ENCODE peak calls at places on chromosome 21, in nine cellular contexts. One of them, this sample, is unnamed.

GRCh38 chr21:35993875-35994490 is 66.3 kb downstream of the SETD4 start:
- DNase-seq in HCT116: no peak
- DNase-seq in astrocyte of the cerebellum: no peak
- DNase-seq in nephron progenitor cell: no peak
- DNase-seq in WTC11: no peak
- DNase-seq in fibroblast of the aortic adventitia: no peak
- DNase-seq in cardiac fibroblast: no peak
- DNase-seq in fibroblast of pulmonary artery: no peak
- DNase-seq in AG09319: no peak
- DNase-seq in this sample: no peak

GRCh38 chr21:32624726-32625125 is 12.5 kb upstream of the CFAP298 start:
- DNase-seq in WTC11: no peak
- DNase-seq in HCT116: peak; percentile 18
- DNase-seq in fibroblast of the aortic adventitia: peak; percentile 13
- DNase-seq in fibroblast of pulmonary artery: peak; percentile 8
- DNase-seq in cardiac fibroblast: peak; percentile 35
- DNase-seq in AG09319: no peak
- DNase-seq in astrocyte of the cerebellum: peak; percentile 28
- DNase-seq in nephron progenitor cell: no peak
- DNase-seq in this sample: no peak

GRCh38 chr21:16423921-16424320 is 694.1 kb downstream of the USP25 start:
- DNase-seq in AG09319: no peak
- DNase-seq in HCT116: no peak
- DNase-seq in fibroblast of pulmonary artery: no peak
- DNase-seq in nephron progenitor cell: no peak
- DNase-seq in fibroblast of the aortic adventitia: peak; percentile 51
- DNase-seq in cardiac fibroblast: peak; percentile 34
- DNase-seq in astrocyte of the cerebellum: no peak
- DNase-seq in WTC11: no peak
- DNase-seq in this sample: no peak

GRCh38 chr21:39319251-39319756 is 5.9 kb upstream of the BRWD1 start:
- DNase-seq in fibroblast of pulmonary artery: peak; percentile 38
- DNase-seq in fibroblast of the aortic adventitia: peak; percentile 57
- DNase-seq in cardiac fibroblast: no peak
- DNase-seq in nephron progenitor cell: no peak
- DNase-seq in AG09319: no peak
- DNase-seq in HCT116: no peak
- DNase-seq in astrocyte of the cerebellum: no peak
- DNase-seq in WTC11: no peak
- DNase-seq in this sample: no peak

GRCh38 chr21:33815153-33815707 is 100.4 kb downstream of the ATP5PO start:
- DNase-seq in fibroblast of pulmonary artery: no peak
- DNase-seq in nephron progenitor cell: no peak
- DNase-seq in cardiac fibroblast: no peak
- DNase-seq in astrocyte of the cerebellum: no peak
- DNase-seq in fibroblast of the aortic adventitia: no peak
- DNase-seq in AG09319: no peak
- DNase-seq in HCT116: no peak
- DNase-seq in WTC11: no peak
- DNase-seq in this sample: no peak

GRCh38 chr21:35178812-35179211 is 129.7 kb upstream of the RUNX1 start:
- DNase-seq in WTC11: no peak
- DNase-seq in HCT116: no peak
- DNase-seq in fibroblast of pulmonary artery: no peak
- DNase-seq in nephron progenitor cell: no peak
- DNase-seq in AG09319: no peak
- DNase-seq in cardiac fibroblast: peak; percentile 69
- DNase-seq in astrocyte of the cerebellum: no peak
- DNase-seq in fibroblast of the aortic adventitia: peak; percentile 63
- DNase-seq in this sample: no peak

GRCh38 chr21:17981060-17981459 is 161.9 kb upstream of the C21orf91 start:
- DNase-seq in AG09319: no peak
- DNase-seq in cardiac fibroblast: peak; percentile 42
- DNase-seq in nephron progenitor cell: no peak
- DNase-seq in WTC11: no peak
- DNase-seq in HCT116: no peak
- DNase-seq in fibroblast of the aortic adventitia: no peak
- DNase-seq in fibroblast of pulmonary artery: peak; percentile 8
- DNase-seq in astrocyte of the cerebellum: no peak
- DNase-seq in this sample: no peak

GRCh38 chr21:38297193-38297592 is 40.4 kb downstream of the KCNJ15 start:
- DNase-seq in fibroblast of the aortic adventitia: no peak
- DNase-seq in cardiac fibroblast: peak; percentile 41
- DNase-seq in HCT116: no peak
- DNase-seq in AG09319: peak; percentile 70
- DNase-seq in WTC11: no peak
- DNase-seq in nephron progenitor cell: no peak
- DNase-seq in fibroblast of pulmonary artery: peak; percentile 46
- DNase-seq in astrocyte of the cerebellum: no peak
- DNase-seq in this sample: no peak

GRCh38 chr21:31279986-31280385 is 64.1 kb downstream of the TIAM1 start:
- DNase-seq in nephron progenitor cell: no peak
- DNase-seq in HCT116: no peak
- DNase-seq in WTC11: no peak
- DNase-seq in fibroblast of pulmonary artery: no peak
- DNase-seq in cardiac fibroblast: peak; percentile 20
- DNase-seq in astrocyte of the cerebellum: no peak
- DNase-seq in fibroblast of the aortic adventitia: peak; percentile 10
- DNase-seq in AG09319: no peak
- DNase-seq in this sample: no peak

GRCh38 chr21:40053007-40053406 is 185.8 kb downstream of the PCP4 start:
- DNase-seq in fibroblast of the aortic adventitia: no peak
- DNase-seq in astrocyte of the cerebellum: peak; percentile 31
- DNase-seq in nephron progenitor cell: no peak
- DNase-seq in AG09319: no peak
- DNase-seq in fibroblast of pulmonary artery: no peak
- DNase-seq in cardiac fibroblast: no peak
- DNase-seq in HCT116: no peak
- DNase-seq in WTC11: no peak
- DNase-seq in this sample: no peak

GRCh38 chr21:38646213-38646837 is 148.0 kb upstream of the ERG start:
- DNase-seq in HCT116: no peak
- DNase-seq in fibroblast of pulmonary artery: no peak
- DNase-seq in astrocyte of the cerebellum: no peak
- DNase-seq in WTC11: no peak
- DNase-seq in fibroblast of the aortic adventitia: peak; percentile 54
- DNase-seq in nephron progenitor cell: no peak
- DNase-seq in AG09319: no peak
- DNase-seq in cardiac fibroblast: peak; percentile 73
- DNase-seq in this sample: no peak

GRCh38 chr21:39849014-39849655 is 18.1 kb upstream of the PCP4 start:
- DNase-seq in AG09319: no peak
- DNase-seq in fibroblast of the aortic adventitia: no peak
- DNase-seq in astrocyte of the cerebellum: peak; percentile 55
- DNase-seq in nephron progenitor cell: no peak
- DNase-seq in HCT116: no peak
- DNase-seq in WTC11: no peak
- DNase-seq in cardiac fibroblast: no peak
- DNase-seq in fibroblast of pulmonary artery: no peak
- DNase-seq in this sample: no peak

DNA sequence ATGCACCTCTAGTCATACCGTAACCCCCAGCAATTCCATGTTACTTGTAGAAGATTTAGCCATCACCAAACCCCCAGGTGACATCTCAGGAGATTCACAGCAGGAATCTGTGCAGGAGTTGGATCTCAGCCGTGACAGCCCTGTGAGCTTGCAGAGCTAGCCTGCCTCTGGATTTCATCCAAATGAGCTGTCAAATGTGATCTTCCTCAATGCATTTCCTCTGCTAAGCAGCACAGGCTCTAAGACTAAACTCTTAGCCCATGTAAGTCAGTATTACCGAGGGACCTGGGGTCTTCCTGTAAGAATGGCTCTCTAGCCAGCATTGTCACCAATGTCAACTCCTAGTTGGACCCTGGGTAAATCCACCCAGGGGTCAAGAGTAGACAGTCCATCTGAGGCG is 41.7 kb downstream of the UMODL1 start:
- DNase-seq in astrocyte of the cerebellum: no peak
- DNase-seq in fibroblast of the aortic adventitia: peak; percentile 35
- DNase-seq in cardiac fibroblast: peak; percentile 36
- DNase-seq in AG09319: no peak
- DNase-seq in HCT116: no peak
- DNase-seq in nephron progenitor cell: no peak
- DNase-seq in fibroblast of pulmonary artery: peak; percentile 50
- DNase-seq in WTC11: no peak
- DNase-seq in this sample: no peak
- TF ChIP-seq CTCF in astrocyte of the cerebellum: no peak
- TF ChIP-seq CTCF in fibroblast of the aortic adventitia: no peak
- TF ChIP-seq CTCF in cardiac fibroblast: no peak
- TF ChIP-seq CTCF in AG09319: no peak
- TF ChIP-seq CTCF in HCT116: no peak
- TF ChIP-seq CTCF in nephron progenitor cell: no peak
- TF ChIP-seq CTCF in fibroblast of pulmonary artery: no peak
- TF ChIP-seq CTCF in WTC11: no peak
- TF ChIP-seq CTCF in this sample: no peak

DNA sequence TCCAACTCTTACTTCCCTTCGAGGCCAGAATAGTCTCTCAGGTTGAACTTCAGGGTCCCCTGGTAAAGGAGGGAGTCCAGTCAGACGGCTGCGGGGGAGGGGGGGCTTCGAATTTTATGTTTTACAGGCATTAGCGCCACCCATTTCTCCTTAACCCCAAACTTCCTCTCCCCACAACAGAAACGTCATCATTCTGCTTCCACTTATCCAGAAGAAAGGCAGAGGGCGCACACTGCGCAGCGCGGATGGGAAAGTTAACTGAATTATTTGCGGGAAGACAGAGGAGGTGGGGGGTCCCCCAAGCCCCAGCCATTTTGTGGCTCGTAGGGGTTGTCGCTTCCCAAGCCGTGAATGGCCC is 529 bp upstream of the PRMT2 start:
- DNase-seq in AG09319: peak; percentile 52
- DNase-seq in HCT116: peak; percentile 40
- DNase-seq in WTC11: peak; percentile 61
- DNase-seq in cardiac fibroblast: peak; percentile 89
- DNase-seq in fibroblast of the aortic adventitia: peak; percentile 91
- DNase-seq in fibroblast of pulmonary artery: peak; percentile 88
- DNase-seq in nephron progenitor cell: no peak
- DNase-seq in astrocyte of the cerebellum: peak; percentile 80
- DNase-seq in this sample: no peak
- TF ChIP-seq CTCF in AG09319: peak; percentile 14
- TF ChIP-seq CTCF in HCT116: no peak
- TF ChIP-seq CTCF in WTC11: no peak
- TF ChIP-seq CTCF in cardiac fibroblast: no peak
- TF ChIP-seq CTCF in fibroblast of the aortic adventitia: peak; percentile 23
- TF ChIP-seq CTCF in fibroblast of pulmonary artery: peak; percentile 26
- TF ChIP-seq CTCF in nephron progenitor cell: no peak
- TF ChIP-seq CTCF in astrocyte of the cerebellum: no peak
- TF ChIP-seq CTCF in this sample: peak; percentile 21

GRCh38 chr21:45003331-45004058 is 63.7 kb downstream of the SLX9 start:
- DNase-seq in AG09319: no peak
- DNase-seq in nephron progenitor cell: no peak
- DNase-seq in WTC11: peak; percentile 7
- DNase-seq in cardiac fibroblast: no peak
- DNase-seq in astrocyte of the cerebellum: no peak
- DNase-seq in fibroblast of the aortic adventitia: no peak
- DNase-seq in HCT116: no peak
- DNase-seq in fibroblast of pulmonary artery: no peak
- DNase-seq in this sample: no peak
- TF ChIP-seq CTCF in AG09319: no peak
- TF ChIP-seq CTCF in nephron progenitor cell: no peak
- TF ChIP-seq CTCF in WTC11: no peak
- TF ChIP-seq CTCF in cardiac fibroblast: no peak
- TF ChIP-seq CTCF in astrocyte of the cerebellum: no peak
- TF ChIP-seq CTCF in fibroblast of the aortic adventitia: no peak
- TF ChIP-seq CTCF in HCT116: no peak
- TF ChIP-seq CTCF in fibroblast of pulmonary artery: no peak
- TF ChIP-seq CTCF in this sample: no peak

DNA sequence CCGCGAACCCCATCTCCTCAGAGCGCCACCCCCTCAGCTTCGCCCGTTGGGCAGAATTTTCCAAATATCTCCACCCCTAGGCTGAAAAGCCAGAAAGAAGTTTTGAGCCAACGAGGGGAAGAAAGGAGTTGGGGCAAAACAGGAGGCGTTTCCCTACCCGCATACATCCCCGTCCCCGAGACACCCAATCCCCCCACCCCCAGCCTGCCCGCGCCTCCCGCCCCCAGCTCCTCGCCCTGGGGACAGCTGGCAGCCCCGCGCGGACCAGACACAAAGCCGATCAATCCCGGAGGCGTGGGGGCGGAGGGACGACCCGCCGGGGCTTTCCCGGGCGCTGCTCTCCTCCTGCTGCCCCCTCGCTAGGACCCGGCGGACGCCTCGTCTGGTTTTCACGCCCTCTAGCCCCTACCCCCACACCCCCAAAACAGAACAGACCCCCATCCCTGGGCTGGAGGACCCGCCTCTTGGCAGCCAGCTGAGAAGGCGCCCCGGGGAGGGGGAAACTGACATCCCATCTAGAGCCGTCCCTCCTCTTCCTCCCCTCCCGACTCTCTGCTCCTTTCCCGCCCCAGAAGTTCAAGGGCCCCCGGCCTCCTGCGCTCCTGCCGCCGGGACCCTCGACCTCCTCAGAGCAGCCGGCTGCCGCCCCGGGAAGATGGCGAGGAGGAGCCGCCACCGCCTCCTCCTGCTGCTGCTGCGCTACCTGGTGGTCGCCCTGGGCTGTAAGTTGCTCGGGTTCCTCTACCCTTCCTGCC is at the start of gene JAM2:
- DNase-seq in cardiac fibroblast: no peak
- DNase-seq in AG09319: no peak
- DNase-seq in nephron progenitor cell: peak; percentile 73
- DNase-seq in HCT116: no peak
- DNase-seq in fibroblast of the aortic adventitia: no peak
- DNase-seq in fibroblast of pulmonary artery: peak; percentile 6
- DNase-seq in WTC11: peak; percentile 65
- DNase-seq in astrocyte of the cerebellum: no peak
- DNase-seq in this sample: peak; percentile 42
- TF ChIP-seq CTCF in cardiac fibroblast: peak; percentile 16
- TF ChIP-seq CTCF in AG09319: peak; percentile 24
- TF ChIP-seq CTCF in nephron progenitor cell: no peak
- TF ChIP-seq CTCF in HCT116: no peak
- TF ChIP-seq CTCF in fibroblast of the aortic adventitia: peak; percentile 36
- TF ChIP-seq CTCF in fibroblast of pulmonary artery: peak; percentile 23
- TF ChIP-seq CTCF in WTC11: no peak
- TF ChIP-seq CTCF in astrocyte of the cerebellum: peak; percentile 24
- TF ChIP-seq CTCF in this sample: peak; percentile 52

GRCh38 chr21:29299046-29299905 is 554 bp downstream of the BACH1 start:
- DNase-seq in HCT116: no peak
- DNase-seq in astrocyte of the cerebellum: no peak
- DNase-seq in AG09319: no peak
- DNase-seq in fibroblast of the aortic adventitia: peak; percentile 69
- DNase-seq in nephron progenitor cell: no peak
- DNase-seq in cardiac fibroblast: peak; percentile 58
- DNase-seq in WTC11: peak; percentile 50
- DNase-seq in fibroblast of pulmonary artery: peak; percentile 57
- DNase-seq in this sample: no peak
- TF ChIP-seq CTCF in HCT116: no peak
- TF ChIP-seq CTCF in astrocyte of the cerebellum: no peak
- TF ChIP-seq CTCF in AG09319: no peak
- TF ChIP-seq CTCF in fibroblast of the aortic adventitia: no peak
- TF ChIP-seq CTCF in nephron progenitor cell: no peak
- TF ChIP-seq CTCF in cardiac fibroblast: no peak
- TF ChIP-seq CTCF in WTC11: no peak
- TF ChIP-seq CTCF in fibroblast of pulmonary artery: no peak
- TF ChIP-seq CTCF in this sample: no peak